ENCODE peak calls at places on chromosomes 1 and 21, in four cellular contexts. One of them, this sample, is unnamed. For H3K36me3, the result is how much of the 10 kb centered on the place peaks cover.

GRCh38 chr1:162942903-162943567 is 82.1 kb upstream of the CCDC190 start:
- DNase-seq in brain microvascular endothelial cell: no peak
- DNase-seq in PC-9: no peak
- DNase-seq in Peyer's patch: no peak
- DNase-seq in this sample: no peak

GRCh38 chr1:97385536-97385935 is 535.3 kb downstream of the DPYD start:
- DNase-seq in brain microvascular endothelial cell: no peak
- DNase-seq in PC-9: no peak
- DNase-seq in Peyer's patch: no peak
- DNase-seq in this sample: no peak

GRCh38 chr1:32998009-32998555 is 33.5 kb upstream of the RNF19B start:
- DNase-seq in brain microvascular endothelial cell: no peak
- DNase-seq in PC-9: no peak
- DNase-seq in Peyer's patch: no peak
- DNase-seq in this sample: peak

GRCh38 chr1:185585770-185586169 is 148.4 kb upstream of the HMCN1 start:
- DNase-seq in brain microvascular endothelial cell: no peak
- DNase-seq in PC-9: peak
- DNase-seq in Peyer's patch: peak
- DNase-seq in this sample: no peak

GRCh38 chr21:26148071-26148470 is 22.5 kb downstream of the APP start:
- DNase-seq in brain microvascular endothelial cell: peak
- DNase-seq in PC-9: peak
- DNase-seq in Peyer's patch: no peak
- DNase-seq in this sample: no peak

GRCh38 chr1:207581496-207582168 is 63.3 kb upstream of the CR1L start:
- DNase-seq in brain microvascular endothelial cell: no peak
- DNase-seq in PC-9: no peak
- DNase-seq in Peyer's patch: no peak
- DNase-seq in this sample: no peak

GRCh38 chr1:199691540-199691939 is 336.0 kb upstream of the NR5A2 start:
- DNase-seq in brain microvascular endothelial cell: peak
- DNase-seq in PC-9: peak
- DNase-seq in Peyer's patch: no peak
- DNase-seq in this sample: no peak

GRCh38 chr1:100760511-100760910 is 41.0 kb downstream of the VCAM1 start:
- DNase-seq in brain microvascular endothelial cell: no peak
- DNase-seq in PC-9: no peak
- DNase-seq in Peyer's patch: no peak
- DNase-seq in this sample: no peak

GRCh38 chr1:244461254-244462071 is at the start of gene CATSPERE:
- DNase-seq in brain microvascular endothelial cell: peak
- DNase-seq in PC-9: peak
- DNase-seq in Peyer's patch: peak
- DNase-seq in this sample: peak

GRCh38 chr1:54301494-54301893 is 101.5 kb downstream of the MRPL37 start:
- DNase-seq in brain microvascular endothelial cell: no peak
- DNase-seq in PC-9: no peak
- DNase-seq in Peyer's patch: no peak
- DNase-seq in this sample: no peak

GRCh38 chr1:162070094-162070748 is 730 bp downstream of the NOS1AP start:
- DNase-seq in brain microvascular endothelial cell: no peak
- DNase-seq in PC-9: peak
- DNase-seq in Peyer's patch: peak
- DNase-seq in this sample: no peak

GRCh38 chr1:245551536-245551935 is 396.8 kb downstream of the KIF26B start:
- DNase-seq in brain microvascular endothelial cell: no peak
- DNase-seq in PC-9: no peak
- DNase-seq in Peyer's patch: no peak
- DNase-seq in this sample: no peak

GRCh38 chr1:240310226-240310925 is 218.7 kb downstream of the FMN2 start:
- DNase-seq in brain microvascular endothelial cell: no peak
- DNase-seq in PC-9: no peak
- DNase-seq in Peyer's patch: no peak
- DNase-seq in this sample: no peak

GRCh38 chr1:245969274-245969673 is 537.8 kb downstream of the SMYD3 start:
- DNase-seq in brain microvascular endothelial cell: peak
- DNase-seq in PC-9: no peak
- DNase-seq in Peyer's patch: no peak
- DNase-seq in this sample: no peak

GRCh38 chr21:44761011-44761729 is 40.5 kb downstream of the UBE2G2 start:
- DNase-seq in brain microvascular endothelial cell: no peak
- DNase-seq in PC-9: peak
- DNase-seq in Peyer's patch: no peak
- DNase-seq in this sample: peak

GRCh38 chr1:56448937-56449336 is 130.4 kb downstream of the PLPP3 start:
- DNase-seq in brain microvascular endothelial cell: no peak
- DNase-seq in PC-9: no peak
- DNase-seq in Peyer's patch: peak
- DNase-seq in this sample: no peak

GRCh38 chr1:67134692-67135091 is at the start of gene C1orf141:
- DNase-seq in brain microvascular endothelial cell: no peak
- DNase-seq in PC-9: no peak
- DNase-seq in Peyer's patch: no peak
- DNase-seq in this sample: no peak

GRCh38 chr21:39071623-39072214 is 111.5 kb downstream of the PSMG1 start:
- DNase-seq in brain microvascular endothelial cell: peak
- DNase-seq in PC-9: no peak
- DNase-seq in Peyer's patch: no peak
- DNase-seq in this sample: no peak

GRCh38 chr1:245603311-245603865 is 448.6 kb downstream of the KIF26B start:
- DNase-seq in brain microvascular endothelial cell: no peak
- DNase-seq in PC-9: no peak
- DNase-seq in Peyer's patch: no peak
- DNase-seq in this sample: no peak

GRCh38 chr1:204384636-204385354 is 25.1 kb upstream of the PLEKHA6 start:
- DNase-seq in brain microvascular endothelial cell: no peak
- DNase-seq in PC-9: no peak
- DNase-seq in Peyer's patch: no peak
- DNase-seq in this sample: no peak

GRCh38 chr1:248872752-248873408 is 14.0 kb upstream of the ZNF692 start:
- DNase-seq in brain microvascular endothelial cell: peak
- DNase-seq in PC-9: peak
- DNase-seq in Peyer's patch: peak
- DNase-seq in this sample: peak

GRCh38 chr21:16137106-16137505 is 407.3 kb downstream of the USP25 start:
- DNase-seq in brain microvascular endothelial cell: no peak
- DNase-seq in PC-9: no peak
- DNase-seq in Peyer's patch: no peak
- DNase-seq in this sample: no peak

GRCh38 chr1:206863266-206863665 is 2.2 kb upstream of the IL20 start:
- DNase-seq in brain microvascular endothelial cell: no peak
- DNase-seq in PC-9: no peak
- DNase-seq in Peyer's patch: no peak
- DNase-seq in this sample: no peak

GRCh38 chr1:169495916-169496315 is 10.2 kb upstream of the SLC19A2 start:
- DNase-seq in brain microvascular endothelial cell: no peak
- DNase-seq in PC-9: no peak
- DNase-seq in Peyer's patch: no peak
- DNase-seq in this sample: no peak

GRCh38 chr1:25030674-25031589 is 100.9 kb upstream of the RUNX3 start:
- DNase-seq in brain microvascular endothelial cell: peak
- DNase-seq in PC-9: peak
- DNase-seq in Peyer's patch: peak
- DNase-seq in this sample: no peak

GRCh38 chr1:100396651-100397050 is 44.3 kb downstream of the CDC14A start:
- DNase-seq in brain microvascular endothelial cell: no peak
- DNase-seq in PC-9: no peak
- DNase-seq in Peyer's patch: no peak
- DNase-seq in this sample: no peak

GRCh38 chr1:3019516-3020051 is 1.7 kb upstream of the ACTRT2 start:
- DNase-seq in brain microvascular endothelial cell: no peak
- DNase-seq in PC-9: no peak
- DNase-seq in Peyer's patch: peak
- DNase-seq in this sample: peak

GRCh38 chr1:13469343-13469742 is 44.5 kb downstream of the LRRC38 start:
- DNase-seq in brain microvascular endothelial cell: no peak
- DNase-seq in PC-9: no peak
- DNase-seq in Peyer's patch: no peak
- DNase-seq in this sample: no peak

GRCh38 chr1:42931108-42931539 is 27.5 kb downstream of the SLC2A1 start:
- DNase-seq in brain microvascular endothelial cell: no peak
- DNase-seq in PC-9: no peak
- DNase-seq in Peyer's patch: peak
- DNase-seq in this sample: peak

GRCh38 chr1:197127513-197127912 is 19.0 kb downstream of the ASPM start:
- DNase-seq in brain microvascular endothelial cell: no peak
- DNase-seq in PC-9: no peak
- DNase-seq in Peyer's patch: no peak
- DNase-seq in this sample: no peak
- H3K36me3 ChIP-seq in brain microvascular endothelial cell: under half
- H3K36me3 ChIP-seq in PC-9: under half
- H3K36me3 ChIP-seq in Peyer's patch: under half
- H3K36me3 ChIP-seq in this sample: under half

DNA sequence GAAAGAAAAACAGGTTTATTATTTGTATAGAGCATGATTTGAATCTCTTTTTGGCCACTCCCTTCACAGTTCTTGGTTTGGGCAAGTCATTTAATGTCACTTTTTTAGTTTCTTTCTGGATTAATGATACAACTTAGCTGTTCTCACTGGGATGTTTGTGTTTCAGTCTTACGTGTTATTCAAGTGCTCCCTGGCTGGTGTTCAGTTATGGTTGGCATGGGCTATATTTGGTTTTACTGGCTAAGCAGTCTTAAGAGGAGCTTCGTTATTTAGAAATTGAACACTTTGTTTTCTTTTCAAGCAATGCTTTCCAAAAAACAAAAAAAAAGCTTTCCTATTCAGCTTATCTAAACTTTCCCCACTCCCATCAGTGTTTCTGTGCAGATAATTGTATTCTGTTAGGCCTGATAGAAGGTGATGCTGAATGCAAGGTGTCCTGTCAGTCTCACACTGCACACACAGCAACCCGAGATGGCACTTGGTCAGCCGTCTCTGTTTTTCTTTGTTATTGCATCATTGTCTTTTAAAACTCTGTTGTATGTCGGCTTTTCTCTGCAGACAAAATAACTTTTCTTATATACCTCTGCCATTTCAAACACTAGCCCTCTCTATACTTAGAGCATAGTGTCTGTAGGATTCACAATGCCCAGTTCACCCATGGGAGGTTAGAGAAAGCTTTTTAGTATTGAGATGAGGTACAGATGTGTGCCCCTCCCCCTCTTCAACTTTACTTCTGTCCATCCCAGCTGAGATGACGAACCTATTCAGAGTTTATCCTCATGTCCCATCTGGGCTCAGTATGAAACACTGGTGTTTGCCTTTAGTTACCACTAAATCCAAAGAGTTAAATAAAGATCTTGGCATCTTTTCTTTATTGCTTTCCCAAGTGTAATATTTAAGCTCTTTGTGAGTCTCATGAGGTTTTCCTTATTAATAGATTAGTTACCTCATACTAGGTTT is 80.2 kb downstream of the VPS13D start:
- DNase-seq in brain microvascular endothelial cell: peak
- DNase-seq in PC-9: no peak
- DNase-seq in Peyer's patch: no peak
- DNase-seq in this sample: no peak
- H3K36me3 ChIP-seq in brain microvascular endothelial cell: under half
- H3K36me3 ChIP-seq in PC-9: under half
- H3K36me3 ChIP-seq in Peyer's patch: under half
- H3K36me3 ChIP-seq in this sample: half or more

GRCh38 chr1:160328171-160328570 is 14.9 kb downstream of the COPA start:
- DNase-seq in brain microvascular endothelial cell: no peak
- DNase-seq in PC-9: no peak
- DNase-seq in Peyer's patch: no peak
- DNase-seq in this sample: no peak
- H3K36me3 ChIP-seq in brain microvascular endothelial cell: half or more
- H3K36me3 ChIP-seq in PC-9: under half
- H3K36me3 ChIP-seq in Peyer's patch: under half
- H3K36me3 ChIP-seq in this sample: half or more

DNA sequence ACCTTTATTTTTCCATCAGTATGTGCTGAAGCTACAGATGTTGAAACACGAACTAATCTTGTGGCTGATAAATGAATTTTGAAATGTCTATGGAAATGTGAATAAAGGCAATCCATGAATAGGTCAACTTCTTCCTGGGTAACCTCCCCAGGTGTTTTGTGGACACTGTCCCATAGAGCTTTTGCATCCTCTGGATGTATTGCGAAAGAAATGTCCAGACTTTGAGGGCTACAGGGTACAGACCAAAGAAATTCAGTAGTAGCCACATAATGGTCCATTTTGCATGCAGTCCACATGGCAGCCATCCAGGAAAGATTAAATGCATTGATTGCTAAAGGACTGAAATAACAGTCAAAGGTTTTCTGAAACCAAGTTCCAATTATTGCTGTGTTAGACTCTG is 21.5 kb upstream of the DARS2 start:
- DNase-seq in brain microvascular endothelial cell: no peak
- DNase-seq in PC-9: no peak
- DNase-seq in Peyer's patch: no peak
- DNase-seq in this sample: no peak
- H3K36me3 ChIP-seq in brain microvascular endothelial cell: under half
- H3K36me3 ChIP-seq in PC-9: under half
- H3K36me3 ChIP-seq in Peyer's patch: under half
- H3K36me3 ChIP-seq in this sample: under half